ENCODE peak calls at places on chromosome 20, in ten cellular contexts. One of them, this sample, is unnamed.

GRCh38 chr20:18287546-18287914 is 797 bp upstream of the ZNF133 start:
- DNase-seq in stomach: no peak
- DNase-seq in psoas muscle: peak
- DNase-seq in CD8-positive, alpha-beta memory T cell: no peak
- DNase-seq in right atrium auricular region: no peak
- DNase-seq in brain microvascular endothelial cell: no peak
- DNase-seq in colonic mucosa: no peak
- DNase-seq in aorta: peak
- DNase-seq in astrocyte: no peak
- DNase-seq in CD8-positive, alpha-beta T cell: no peak
- DNase-seq in this sample: peak

GRCh38 chr20:21436186-21436585 is 38.9 kb upstream of the NKX2-4 start:
- DNase-seq in stomach: no peak
- DNase-seq in psoas muscle: no peak
- DNase-seq in CD8-positive, alpha-beta memory T cell: no peak
- DNase-seq in right atrium auricular region: no peak
- DNase-seq in brain microvascular endothelial cell: peak
- DNase-seq in colonic mucosa: no peak
- DNase-seq in aorta: no peak
- DNase-seq in astrocyte: peak
- DNase-seq in CD8-positive, alpha-beta T cell: no peak
- DNase-seq in this sample: no peak

GRCh38 chr20:4637081-4637797 is 84.5 kb upstream of the PRND start:
- DNase-seq in stomach: no peak
- DNase-seq in psoas muscle: no peak
- DNase-seq in CD8-positive, alpha-beta memory T cell: no peak
- DNase-seq in right atrium auricular region: no peak
- DNase-seq in brain microvascular endothelial cell: no peak
- DNase-seq in colonic mucosa: no peak
- DNase-seq in aorta: no peak
- DNase-seq in astrocyte: peak
- DNase-seq in CD8-positive, alpha-beta T cell: no peak
- DNase-seq in this sample: no peak

GRCh38 chr20:47508228-47508752 is 6.6 kb downstream of the NCOA3 start:
- DNase-seq in stomach: no peak
- DNase-seq in psoas muscle: no peak
- DNase-seq in CD8-positive, alpha-beta memory T cell: no peak
- DNase-seq in right atrium auricular region: no peak
- DNase-seq in brain microvascular endothelial cell: no peak
- DNase-seq in colonic mucosa: no peak
- DNase-seq in aorta: no peak
- DNase-seq in astrocyte: no peak
- DNase-seq in CD8-positive, alpha-beta T cell: no peak
- DNase-seq in this sample: no peak

GRCh38 chr20:44471481-44471882 is 4.2 kb upstream of the TTPAL start:
- DNase-seq in stomach: no peak
- DNase-seq in psoas muscle: no peak
- DNase-seq in CD8-positive, alpha-beta memory T cell: no peak
- DNase-seq in right atrium auricular region: no peak
- DNase-seq in brain microvascular endothelial cell: no peak
- DNase-seq in colonic mucosa: no peak
- DNase-seq in aorta: no peak
- DNase-seq in astrocyte: no peak
- DNase-seq in CD8-positive, alpha-beta T cell: no peak
- DNase-seq in this sample: no peak

GRCh38 chr20:43244647-43245046 is 54.9 kb upstream of the PTPRT start:
- DNase-seq in stomach: no peak
- DNase-seq in psoas muscle: no peak
- DNase-seq in CD8-positive, alpha-beta memory T cell: no peak
- DNase-seq in right atrium auricular region: no peak
- DNase-seq in brain microvascular endothelial cell: no peak
- DNase-seq in colonic mucosa: no peak
- DNase-seq in aorta: no peak
- DNase-seq in astrocyte: no peak
- DNase-seq in CD8-positive, alpha-beta T cell: no peak
- DNase-seq in this sample: no peak

GRCh38 chr20:54742193-54742592 is 266.8 kb downstream of the DOK5 start:
- DNase-seq in stomach: no peak
- DNase-seq in psoas muscle: no peak
- DNase-seq in CD8-positive, alpha-beta memory T cell: no peak
- DNase-seq in right atrium auricular region: no peak
- DNase-seq in brain microvascular endothelial cell: no peak
- DNase-seq in colonic mucosa: no peak
- DNase-seq in aorta: no peak
- DNase-seq in astrocyte: no peak
- DNase-seq in CD8-positive, alpha-beta T cell: no peak
- DNase-seq in this sample: no peak

GRCh38 chr20:571754-572331 is 28.3 kb upstream of the CSNK2A1 start:
- DNase-seq in stomach: peak
- DNase-seq in psoas muscle: peak
- DNase-seq in CD8-positive, alpha-beta memory T cell: no peak
- DNase-seq in right atrium auricular region: no peak
- DNase-seq in brain microvascular endothelial cell: no peak
- DNase-seq in colonic mucosa: peak
- DNase-seq in aorta: peak
- DNase-seq in astrocyte: peak
- DNase-seq in CD8-positive, alpha-beta T cell: no peak
- DNase-seq in this sample: peak

GRCh38 chr20:39213476-39214145 is 251.5 kb downstream of the DHX35 start:
- DNase-seq in stomach: no peak
- DNase-seq in psoas muscle: no peak
- DNase-seq in CD8-positive, alpha-beta memory T cell: no peak
- DNase-seq in right atrium auricular region: no peak
- DNase-seq in brain microvascular endothelial cell: no peak
- DNase-seq in colonic mucosa: no peak
- DNase-seq in aorta: no peak
- DNase-seq in astrocyte: no peak
- DNase-seq in CD8-positive, alpha-beta T cell: no peak
- DNase-seq in this sample: no peak

GRCh38 chr20:4472906-4473305 is 248.8 kb upstream of the PRND start:
- DNase-seq in stomach: no peak
- DNase-seq in psoas muscle: no peak
- DNase-seq in CD8-positive, alpha-beta memory T cell: no peak
- DNase-seq in right atrium auricular region: no peak
- DNase-seq in brain microvascular endothelial cell: no peak
- DNase-seq in colonic mucosa: no peak
- DNase-seq in aorta: peak
- DNase-seq in astrocyte: no peak
- DNase-seq in CD8-positive, alpha-beta T cell: no peak
- DNase-seq in this sample: no peak

GRCh38 chr20:44552950-44553908 is 29.1 kb upstream of the PKIG start:
- DNase-seq in stomach: no peak
- DNase-seq in psoas muscle: no peak
- DNase-seq in CD8-positive, alpha-beta memory T cell: no peak
- DNase-seq in right atrium auricular region: no peak
- DNase-seq in brain microvascular endothelial cell: peak
- DNase-seq in colonic mucosa: peak
- DNase-seq in aorta: no peak
- DNase-seq in astrocyte: peak
- DNase-seq in CD8-positive, alpha-beta T cell: no peak
- DNase-seq in this sample: no peak

GRCh38 chr20:58480455-58481356 is 34.5 kb downstream of the APCDD1L start:
- DNase-seq in stomach: no peak
- DNase-seq in psoas muscle: no peak
- DNase-seq in CD8-positive, alpha-beta memory T cell: no peak
- DNase-seq in right atrium auricular region: no peak
- DNase-seq in brain microvascular endothelial cell: no peak
- DNase-seq in colonic mucosa: no peak
- DNase-seq in aorta: no peak
- DNase-seq in astrocyte: no peak
- DNase-seq in CD8-positive, alpha-beta T cell: no peak
- DNase-seq in this sample: no peak

GRCh38 chr20:47062226-47062880 is 167.7 kb downstream of the EYA2 start:
- DNase-seq in stomach: no peak
- DNase-seq in psoas muscle: no peak
- DNase-seq in CD8-positive, alpha-beta memory T cell: no peak
- DNase-seq in right atrium auricular region: no peak
- DNase-seq in brain microvascular endothelial cell: no peak
- DNase-seq in colonic mucosa: no peak
- DNase-seq in aorta: no peak
- DNase-seq in astrocyte: no peak
- DNase-seq in CD8-positive, alpha-beta T cell: no peak
- DNase-seq in this sample: no peak

GRCh38 chr20:1952737-1953530 is 40.9 kb downstream of the PDYN start:
- DNase-seq in stomach: no peak
- DNase-seq in psoas muscle: no peak
- DNase-seq in CD8-positive, alpha-beta memory T cell: no peak
- DNase-seq in right atrium auricular region: no peak
- DNase-seq in brain microvascular endothelial cell: no peak
- DNase-seq in colonic mucosa: no peak
- DNase-seq in aorta: no peak
- DNase-seq in astrocyte: no peak
- DNase-seq in CD8-positive, alpha-beta T cell: no peak
- DNase-seq in this sample: no peak

GRCh38 chr20:46361811-46362210 is 44.6 kb downstream of the ELMO2 start:
- DNase-seq in stomach: no peak
- DNase-seq in psoas muscle: no peak
- DNase-seq in CD8-positive, alpha-beta memory T cell: no peak
- DNase-seq in right atrium auricular region: no peak
- DNase-seq in brain microvascular endothelial cell: no peak
- DNase-seq in colonic mucosa: no peak
- DNase-seq in aorta: no peak
- DNase-seq in astrocyte: no peak
- DNase-seq in CD8-positive, alpha-beta T cell: no peak
- DNase-seq in this sample: no peak

GRCh38 chr20:3270051-3270450 is 31.1 kb upstream of the SLC4A11 start:
- DNase-seq in stomach: no peak
- DNase-seq in psoas muscle: no peak
- DNase-seq in CD8-positive, alpha-beta memory T cell: no peak
- DNase-seq in right atrium auricular region: no peak
- DNase-seq in brain microvascular endothelial cell: no peak
- DNase-seq in colonic mucosa: no peak
- DNase-seq in aorta: no peak
- DNase-seq in astrocyte: no peak
- DNase-seq in CD8-positive, alpha-beta T cell: no peak
- DNase-seq in this sample: no peak
- H3K4me3 ChIP-seq in stomach: no peak
- H3K4me3 ChIP-seq in psoas muscle: no peak
- H3K4me3 ChIP-seq in CD8-positive, alpha-beta memory T cell: no peak
- H3K4me3 ChIP-seq in right atrium auricular region: no peak
- H3K4me3 ChIP-seq in brain microvascular endothelial cell: no peak
- H3K4me3 ChIP-seq in colonic mucosa: no peak
- H3K4me3 ChIP-seq in aorta: no peak
- H3K4me3 ChIP-seq in astrocyte: no peak
- H3K4me3 ChIP-seq in CD8-positive, alpha-beta T cell: no peak
- H3K4me3 ChIP-seq in this sample: no peak

DNA sequence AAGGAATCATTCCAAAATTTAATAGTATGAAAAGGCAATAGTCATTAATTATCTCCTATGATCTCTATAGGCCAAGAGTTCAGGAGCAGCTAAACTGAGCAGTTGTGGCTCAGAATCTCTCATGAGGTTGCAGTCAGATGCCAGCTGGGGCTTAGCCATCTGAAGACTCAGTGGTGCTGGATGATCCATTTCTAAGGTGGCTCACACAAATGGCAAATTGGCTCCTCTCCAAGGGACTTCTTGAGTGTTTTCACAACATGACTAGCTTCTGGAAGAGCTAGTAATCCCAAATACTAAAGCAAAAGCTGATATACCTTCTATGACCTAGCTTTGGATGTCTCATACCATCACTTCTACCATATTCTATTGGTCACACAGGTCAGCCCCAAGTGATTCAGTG is 104.2 kb downstream of the HAO1 start:
- DNase-seq in stomach: no peak
- DNase-seq in psoas muscle: no peak
- DNase-seq in CD8-positive, alpha-beta memory T cell: no peak
- DNase-seq in right atrium auricular region: no peak
- DNase-seq in brain microvascular endothelial cell: no peak
- DNase-seq in colonic mucosa: no peak
- DNase-seq in aorta: no peak
- DNase-seq in astrocyte: peak
- DNase-seq in CD8-positive, alpha-beta T cell: no peak
- DNase-seq in this sample: no peak
- H3K27ac ChIP-seq in stomach: no peak
- H3K27ac ChIP-seq in psoas muscle: no peak
- H3K27ac ChIP-seq in CD8-positive, alpha-beta memory T cell: no peak
- H3K27ac ChIP-seq in right atrium auricular region: no peak
- H3K27ac ChIP-seq in brain microvascular endothelial cell: no peak
- H3K27ac ChIP-seq in colonic mucosa: no peak
- H3K27ac ChIP-seq in aorta: no peak
- H3K27ac ChIP-seq in astrocyte: no peak
- H3K27ac ChIP-seq in CD8-positive, alpha-beta T cell: no peak
- H3K27ac ChIP-seq in this sample: no peak

GRCh38 chr20:31700747-31701146 is 21.9 kb downstream of the BCL2L1 start:
- DNase-seq in stomach: no peak
- DNase-seq in psoas muscle: no peak
- DNase-seq in CD8-positive, alpha-beta memory T cell: no peak
- DNase-seq in right atrium auricular region: no peak
- DNase-seq in brain microvascular endothelial cell: no peak
- DNase-seq in colonic mucosa: no peak
- DNase-seq in aorta: no peak
- DNase-seq in astrocyte: no peak
- DNase-seq in CD8-positive, alpha-beta T cell: no peak
- DNase-seq in this sample: no peak

GRCh38 chr20:31701591-31701990 is 21.1 kb downstream of the BCL2L1 start:
- DNase-seq in stomach: no peak
- DNase-seq in psoas muscle: no peak
- DNase-seq in CD8-positive, alpha-beta memory T cell: no peak
- DNase-seq in right atrium auricular region: no peak
- DNase-seq in brain microvascular endothelial cell: no peak
- DNase-seq in colonic mucosa: no peak
- DNase-seq in aorta: no peak
- DNase-seq in astrocyte: no peak
- DNase-seq in CD8-positive, alpha-beta T cell: no peak
- DNase-seq in this sample: no peak

GRCh38 chr20:31698243-31698802 is 24.3 kb downstream of the BCL2L1 start:
- DNase-seq in stomach: no peak
- DNase-seq in psoas muscle: no peak
- DNase-seq in CD8-positive, alpha-beta memory T cell: no peak
- DNase-seq in right atrium auricular region: no peak
- DNase-seq in brain microvascular endothelial cell: no peak
- DNase-seq in colonic mucosa: no peak
- DNase-seq in aorta: no peak
- DNase-seq in astrocyte: no peak
- DNase-seq in CD8-positive, alpha-beta T cell: no peak
- DNase-seq in this sample: no peak

GRCh38 chr20:31699801-31700728 is 22.6 kb downstream of the BCL2L1 start:
- DNase-seq in stomach: no peak
- DNase-seq in psoas muscle: no peak
- DNase-seq in CD8-positive, alpha-beta memory T cell: no peak
- DNase-seq in right atrium auricular region: no peak
- DNase-seq in brain microvascular endothelial cell: no peak
- DNase-seq in colonic mucosa: no peak
- DNase-seq in aorta: no peak
- DNase-seq in astrocyte: no peak
- DNase-seq in CD8-positive, alpha-beta T cell: no peak
- DNase-seq in this sample: no peak

GRCh38 chr20:31698803-31699718 is 23.6 kb downstream of the BCL2L1 start:
- DNase-seq in stomach: peak
- DNase-seq in psoas muscle: peak
- DNase-seq in CD8-positive, alpha-beta memory T cell: no peak
- DNase-seq in right atrium auricular region: peak
- DNase-seq in brain microvascular endothelial cell: peak
- DNase-seq in colonic mucosa: peak
- DNase-seq in aorta: peak
- DNase-seq in astrocyte: peak
- DNase-seq in CD8-positive, alpha-beta T cell: no peak
- DNase-seq in this sample: no peak
- H3K4me3 ChIP-seq in stomach: no peak
- H3K4me3 ChIP-seq in psoas muscle: peak
- H3K4me3 ChIP-seq in CD8-positive, alpha-beta memory T cell: no peak
- H3K4me3 ChIP-seq in right atrium auricular region: no peak
- H3K4me3 ChIP-seq in brain microvascular endothelial cell: no peak
- H3K4me3 ChIP-seq in colonic mucosa: no peak
- H3K4me3 ChIP-seq in aorta: no peak
- H3K4me3 ChIP-seq in astrocyte: no peak
- H3K4me3 ChIP-seq in CD8-positive, alpha-beta T cell: no peak
- H3K4me3 ChIP-seq in this sample: no peak

GRCh38 chr20:5658897-5659296 is 91.3 kb upstream of the SHLD1 start:
- DNase-seq in stomach: peak
- DNase-seq in psoas muscle: peak
- DNase-seq in CD8-positive, alpha-beta memory T cell: peak
- DNase-seq in right atrium auricular region: peak
- DNase-seq in brain microvascular endothelial cell: peak
- DNase-seq in colonic mucosa: peak
- DNase-seq in aorta: peak
- DNase-seq in astrocyte: peak
- DNase-seq in CD8-positive, alpha-beta T cell: peak
- DNase-seq in this sample: no peak
- H3K27ac ChIP-seq in stomach: peak
- H3K27ac ChIP-seq in psoas muscle: no peak
- H3K27ac ChIP-seq in CD8-positive, alpha-beta memory T cell: peak
- H3K27ac ChIP-seq in right atrium auricular region: peak
- H3K27ac ChIP-seq in brain microvascular endothelial cell: peak
- H3K27ac ChIP-seq in colonic mucosa: peak
- H3K27ac ChIP-seq in aorta: no peak
- H3K27ac ChIP-seq in astrocyte: peak
- H3K27ac ChIP-seq in CD8-positive, alpha-beta T cell: no peak
- H3K27ac ChIP-seq in this sample: peak